ENCODE peak calls at places on chromosome 9, in nine cellular contexts. I is body of pancreas, S is GM12865, A is tibial nerve, M is A549, C is spleen, D is uterus, O is brain microvascular endothelial cell, K is kidney epithelial cell. R is an unnamed sample.

GRCh38 chr9:134178394-134178780 is 14.0 kb upstream of the RNU6ATAC start:
- DNase-seq in I (no peak), M (no peak), O (no peak), D (no peak), C (peak; percentile 73), S (no peak), A (no peak), K (no peak), R (no peak)

GRCh38 chr9:126461608-126462007 is 135.0 kb downstream of the MVB12B start:
- DNase-seq in O (no peak), M (no peak), D (no peak), S (no peak), A (no peak), I (no peak), K (no peak), C (peak; percentile 55), R (no peak)

GRCh38 chr9:35079426-35080341 is at the start of gene FANCG:
- DNase-seq in I (peak; percentile 92), D (peak; percentile 85), M (peak; percentile 94), A (peak; percentile 79), S (peak; percentile 95), C (peak; percentile 98), K (peak; percentile 67), O (peak; percentile 91), R (peak; percentile 88)

GRCh38 chr9:27634879-27635278 is 61.6 kb upstream of the C9orf72 start:
- DNase-seq in D (no peak), C (no peak), S (peak; percentile 6), K (no peak), A (no peak), M (no peak), I (no peak), O (no peak), R (no peak)

GRCh38 chr9:132008184-132008781 is 71.4 kb downstream of the MED27 start:
- DNase-seq in C (no peak), S (no peak), M (peak; percentile 82), I (no peak), D (no peak), O (peak; percentile 39), A (no peak), K (peak; percentile 41), R (peak; percentile 85)

GRCh38 chr9:129383415-129384088 is 205.5 kb upstream of the IER5L start:
- DNase-seq in S (peak; percentile 86), K (no peak), C (peak; percentile 96), I (peak; percentile 87), A (peak; percentile 72), O (peak; percentile 56), D (peak; percentile 80), M (no peak), R (peak; percentile 66)

GRCh38 chr9:131620764-131621520 is 75.6 kb downstream of the PRRT1B start:
- DNase-seq in D (no peak), A (no peak), S (no peak), O (no peak), I (no peak), M (no peak), C (no peak), K (no peak), R (no peak)

GRCh38 chr9:79807966-79808365 is 236.2 kb downstream of the TLE4 start:
- DNase-seq in K (no peak), C (no peak), I (no peak), D (no peak), O (no peak), M (no peak), A (no peak), S (no peak), R (no peak)

GRCh38 chr9:131485206-131485605 is 17.5 kb upstream of the POMT1 start:
- DNase-seq in D (no peak), A (no peak), K (no peak), M (no peak), C (no peak), S (no peak), O (no peak), I (no peak), R (no peak)

GRCh38 chr9:95185931-95186330 is 131.6 kb downstream of the FANCC start:
- DNase-seq in K (no peak), D (no peak), S (no peak), O (no peak), A (no peak), M (no peak), I (no peak), C (no peak), R (no peak)

GRCh38 chr9:95190413-95190812 is 127.1 kb downstream of the FANCC start:
- DNase-seq in A (no peak), O (no peak), D (no peak), K (no peak), M (no peak), I (no peak), S (no peak), C (no peak), R (peak; percentile 22)

GRCh38 chr9:95192631-95193030 is 124.9 kb downstream of the FANCC start:
- DNase-seq in M (no peak), A (no peak), C (no peak), O (no peak), D (no peak), K (no peak), I (no peak), S (no peak), R (no peak)

GRCh38 chr9:95188459-95188858 is 129.1 kb downstream of the FANCC start:
- DNase-seq in S (no peak), D (no peak), I (no peak), A (no peak), M (no peak), K (no peak), C (no peak), O (peak; percentile 53), R (no peak)

GRCh38 chr9:95189230-95190098 is 128.0 kb downstream of the FANCC start:
- DNase-seq in D (peak; percentile 34), M (no peak), K (no peak), A (peak; percentile 44), I (peak; percentile 15), C (no peak), O (peak; percentile 85), S (no peak), R (no peak)
- H3K4me3 ChIP-seq in D (no peak overlapping the region), M (no peak overlapping the region), K (no peak overlapping the region), A (no peak overlapping the region), I (no peak overlapping the region), C (no peak overlapping the region), O (no peak overlapping the region), S (no peak overlapping the region), R (no peak overlapping the region)

DNA sequence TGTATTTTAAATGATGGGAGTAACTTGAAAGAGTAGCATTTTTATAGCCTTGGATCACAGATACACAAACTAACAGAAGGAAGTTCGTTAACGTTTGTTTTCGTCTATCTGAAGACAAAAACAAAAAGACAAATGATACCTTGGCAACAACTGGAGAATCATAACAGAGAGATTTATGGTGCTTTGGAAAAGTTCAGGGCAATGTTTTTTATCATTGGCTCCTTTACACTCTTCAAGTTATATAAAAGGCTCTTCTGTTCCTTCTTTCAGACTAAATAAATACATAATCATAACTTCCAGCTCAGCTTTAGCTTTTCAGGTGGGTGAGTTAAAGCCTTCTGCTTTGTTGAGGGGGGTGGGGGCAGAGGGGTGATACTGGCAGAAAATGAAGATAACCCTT is 128.0 kb upstream of the VLDLR start:
- DNase-seq in A (no peak), O (no peak), I (no peak), M (no peak), S (no peak), C (no peak), D (no peak), K (no peak), R (no peak)
- TF ChIP-seq CTCF in A (no peak), O (no peak), I (no peak), M (no peak), S (no peak), C (no peak), D (no peak), K (no peak), R (no peak)

GRCh38 chr9:112896131-112896530 is 5.5 kb upstream of the SLC46A2 start:
- DNase-seq in C (no peak), D (no peak), M (no peak), S (peak; percentile 23), A (no peak), O (no peak), K (no peak), I (no peak), R (no peak)
- H3K4me3 ChIP-seq in C (no peak overlapping the region), D (no peak overlapping the region), M (no peak overlapping the region), S (no peak overlapping the region), A (no peak overlapping the region), O (no peak overlapping the region), K (no peak overlapping the region), I (no peak overlapping the region), R (no peak overlapping the region)

GRCh38 chr9:37650873-37651768 is at the start of gene FRMPD1:
- DNase-seq in S (peak; percentile 58), I (peak; percentile 70), A (no peak), C (peak; percentile 89), M (peak; percentile 33), K (no peak), O (peak; percentile 1), D (no peak), R (peak; percentile 50)
- TF ChIP-seq CTCF in S (peak; percentile 5), I (no peak), A (no peak), C (no peak), M (peak; percentile 27), K (no peak), O (no peak), D (no peak), R (no peak)

GRCh38 chr9:98706651-98707103 is 2.1 kb downstream of the GABBR2 start:
- DNase-seq in C (no peak), A (no peak), D (no peak), I (no peak), K (no peak), S (no peak), O (peak; percentile 3), M (no peak), R (peak; percentile 12)
- H3K4me3 ChIP-seq in C (no peak overlapping the region), A (no peak overlapping the region), D (no peak overlapping the region), I (no peak overlapping the region), K (no peak overlapping the region), S (no peak overlapping the region), O (no peak overlapping the region), M (peak overlapping the region; percentile 13), R (no peak overlapping the region)

DNA sequence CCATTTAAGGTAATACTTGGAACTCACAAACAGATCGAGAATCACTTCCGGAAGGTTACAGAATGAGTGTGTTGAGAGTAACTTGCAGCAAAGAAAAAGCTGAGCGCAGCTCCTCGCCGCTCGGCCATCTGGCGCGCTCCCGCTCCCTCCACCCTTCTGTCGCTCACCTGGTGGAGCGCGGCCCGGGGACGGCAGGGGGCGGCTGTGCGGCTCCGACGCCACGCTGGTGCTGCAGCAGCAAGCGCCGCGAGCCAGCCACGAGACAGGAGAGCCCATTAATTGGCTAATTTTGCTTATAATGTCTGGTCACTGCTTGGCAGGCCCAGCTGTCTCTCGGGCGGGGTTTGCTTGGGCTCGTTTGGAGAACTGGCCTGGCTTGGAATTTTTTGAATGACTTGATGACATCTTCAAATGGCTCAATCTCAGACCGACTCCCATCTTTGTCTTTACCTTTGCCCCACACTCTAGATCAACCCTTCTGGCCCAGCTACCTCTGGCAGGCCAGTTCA is 601.8 kb downstream of the CCDC171 start:
- DNase-seq in O (no peak), K (no peak), S (peak; percentile 69), I (peak; percentile 43), C (no peak), D (no peak), A (no peak), M (peak; percentile 27), R (peak; percentile 58)
- TF ChIP-seq CTCF in O (peak; percentile 46), K (peak; percentile 58), S (peak; percentile 40), I (peak; percentile 23), C (no peak), D (no peak), A (no peak), M (no peak), R (peak; percentile 67)

GRCh38 chr9:124017929-124018730 is 6.6 kb downstream of the LHX2 start:
- DNase-seq in A (no peak), S (no peak), D (no peak), M (no peak), I (no peak), C (no peak), K (no peak), O (no peak), R (no peak)
- H3K4me3 ChIP-seq in A (no peak overlapping the region), S (no peak overlapping the region), D (peak overlapping the region; percentile 17), M (no peak overlapping the region), I (no peak overlapping the region), C (no peak overlapping the region), K (no peak overlapping the region), O (no peak overlapping the region), R (no peak overlapping the region)

R was measured in bronchial epithelial cell.